ENCODE peak calls at places on chromosomes 2 and 18, in nine cellular contexts. One of them, this sample, is unnamed. For H3K4me1, the result is how much of the 10 kb centered on the place peaks cover.

GRCh38 chr2:206858972-206859739 is 80.2 kb upstream of the CPO start:
- DNase-seq in CD4-positive, CD25-positive, alpha-beta regulatory T cell: no peak
- DNase-seq in endodermal cell: no peak
- DNase-seq in small intestine: no peak
- DNase-seq in thyroid gland: no peak
- DNase-seq in breast epithelium: no peak
- DNase-seq in psoas muscle: no peak
- DNase-seq in gastrocnemius medialis: no peak
- DNase-seq in lower lobe of right lung: no peak
- DNase-seq in this sample: no peak

GRCh38 chr18:63126134-63127067 is 193.2 kb downstream of the BCL2 start:
- DNase-seq in small intestine: no peak
- DNase-seq in gastrocnemius medialis: no peak
- DNase-seq in breast epithelium: no peak
- DNase-seq in lower lobe of right lung: no peak
- DNase-seq in endodermal cell: no peak
- DNase-seq in CD4-positive, CD25-positive, alpha-beta regulatory T cell: no peak
- DNase-seq in psoas muscle: no peak
- DNase-seq in thyroid gland: no peak
- DNase-seq in this sample: no peak

GRCh38 chr2:65055427-65056214 is 595 bp upstream of the CEP68 start:
- DNase-seq in gastrocnemius medialis: peak
- DNase-seq in lower lobe of right lung: peak
- DNase-seq in thyroid gland: no peak
- DNase-seq in CD4-positive, CD25-positive, alpha-beta regulatory T cell: no peak
- DNase-seq in breast epithelium: no peak
- DNase-seq in small intestine: no peak
- DNase-seq in psoas muscle: no peak
- DNase-seq in endodermal cell: no peak
- DNase-seq in this sample: no peak

GRCh38 chr2:173226899-173227692 is 127.6 kb upstream of the CDCA7 start:
- DNase-seq in gastrocnemius medialis: no peak
- DNase-seq in lower lobe of right lung: no peak
- DNase-seq in breast epithelium: no peak
- DNase-seq in CD4-positive, CD25-positive, alpha-beta regulatory T cell: no peak
- DNase-seq in endodermal cell: no peak
- DNase-seq in small intestine: peak
- DNase-seq in psoas muscle: no peak
- DNase-seq in thyroid gland: no peak
- DNase-seq in this sample: no peak

GRCh38 chr2:212646698-212647097 is 108.1 kb upstream of the ERBB4 start:
- DNase-seq in breast epithelium: no peak
- DNase-seq in endodermal cell: no peak
- DNase-seq in lower lobe of right lung: no peak
- DNase-seq in gastrocnemius medialis: no peak
- DNase-seq in CD4-positive, CD25-positive, alpha-beta regulatory T cell: no peak
- DNase-seq in small intestine: no peak
- DNase-seq in thyroid gland: peak
- DNase-seq in psoas muscle: no peak
- DNase-seq in this sample: no peak

GRCh38 chr2:70767094-70767698 is 804 bp downstream of the ADD2 start:
- DNase-seq in thyroid gland: peak
- DNase-seq in small intestine: no peak
- DNase-seq in psoas muscle: no peak
- DNase-seq in breast epithelium: no peak
- DNase-seq in endodermal cell: peak
- DNase-seq in lower lobe of right lung: peak
- DNase-seq in gastrocnemius medialis: no peak
- DNase-seq in CD4-positive, CD25-positive, alpha-beta regulatory T cell: no peak
- DNase-seq in this sample: peak

GRCh38 chr2:157194097-157194688 is 63.3 kb upstream of the GALNT5 start:
- DNase-seq in thyroid gland: peak
- DNase-seq in breast epithelium: no peak
- DNase-seq in psoas muscle: no peak
- DNase-seq in endodermal cell: no peak
- DNase-seq in lower lobe of right lung: no peak
- DNase-seq in small intestine: peak
- DNase-seq in gastrocnemius medialis: no peak
- DNase-seq in CD4-positive, CD25-positive, alpha-beta regulatory T cell: no peak
- DNase-seq in this sample: peak

GRCh38 chr18:59005266-59005665 is 134.4 kb upstream of the SEC11C start:
- DNase-seq in small intestine: no peak
- DNase-seq in endodermal cell: peak
- DNase-seq in psoas muscle: no peak
- DNase-seq in lower lobe of right lung: no peak
- DNase-seq in CD4-positive, CD25-positive, alpha-beta regulatory T cell: no peak
- DNase-seq in gastrocnemius medialis: peak
- DNase-seq in thyroid gland: peak
- DNase-seq in breast epithelium: peak
- DNase-seq in this sample: no peak

GRCh38 chr2:159090514-159091201 is 122.2 kb downstream of the TANC1 start:
- DNase-seq in gastrocnemius medialis: no peak
- DNase-seq in CD4-positive, CD25-positive, alpha-beta regulatory T cell: no peak
- DNase-seq in thyroid gland: peak
- DNase-seq in psoas muscle: no peak
- DNase-seq in endodermal cell: no peak
- DNase-seq in breast epithelium: peak
- DNase-seq in small intestine: no peak
- DNase-seq in lower lobe of right lung: no peak
- DNase-seq in this sample: no peak

GRCh38 chr2:96872591-96873349 is 2.9 kb upstream of the SEMA4C start:
- DNase-seq in endodermal cell: peak
- DNase-seq in thyroid gland: no peak
- DNase-seq in breast epithelium: no peak
- DNase-seq in lower lobe of right lung: no peak
- DNase-seq in psoas muscle: no peak
- DNase-seq in small intestine: no peak
- DNase-seq in gastrocnemius medialis: no peak
- DNase-seq in CD4-positive, CD25-positive, alpha-beta regulatory T cell: no peak
- DNase-seq in this sample: no peak

GRCh38 chr2:43127208-43127940 is 99.0 kb downstream of the ZFP36L2 start:
- DNase-seq in lower lobe of right lung: peak
- DNase-seq in breast epithelium: no peak
- DNase-seq in endodermal cell: peak
- DNase-seq in CD4-positive, CD25-positive, alpha-beta regulatory T cell: peak
- DNase-seq in psoas muscle: peak
- DNase-seq in thyroid gland: peak
- DNase-seq in small intestine: peak
- DNase-seq in gastrocnemius medialis: peak
- DNase-seq in this sample: peak

DNA sequence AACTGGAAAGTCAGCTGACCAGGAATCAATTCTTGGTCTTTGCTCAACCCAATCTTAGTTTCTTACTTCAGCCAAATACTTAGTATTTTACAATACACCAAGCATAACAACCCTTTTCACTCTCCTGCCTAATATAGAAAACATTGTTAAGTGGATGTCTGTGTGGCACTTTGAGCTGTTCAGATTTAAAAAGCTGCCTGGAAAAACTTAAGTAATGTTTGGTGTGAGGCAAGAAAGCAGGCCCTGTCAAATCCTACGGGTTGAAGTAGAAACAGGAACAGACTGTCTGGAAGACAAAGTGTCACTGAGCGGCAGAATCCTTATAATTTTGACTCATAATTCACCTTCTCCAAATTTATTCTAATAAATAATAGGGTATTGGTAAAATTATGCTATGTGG is 37.1 kb upstream of the FRZB start:
- DNase-seq in CD4-positive, CD25-positive, alpha-beta regulatory T cell: no peak
- DNase-seq in breast epithelium: no peak
- DNase-seq in endodermal cell: no peak
- DNase-seq in psoas muscle: no peak
- DNase-seq in lower lobe of right lung: no peak
- DNase-seq in thyroid gland: no peak
- DNase-seq in small intestine: no peak
- DNase-seq in gastrocnemius medialis: no peak
- DNase-seq in this sample: no peak
- H3K27ac ChIP-seq in CD4-positive, CD25-positive, alpha-beta regulatory T cell: no peak
- H3K27ac ChIP-seq in breast epithelium: no peak
- H3K27ac ChIP-seq in endodermal cell: no peak
- H3K27ac ChIP-seq in psoas muscle: no peak
- H3K27ac ChIP-seq in lower lobe of right lung: no peak
- H3K27ac ChIP-seq in thyroid gland: no peak
- H3K27ac ChIP-seq in small intestine: no peak
- H3K27ac ChIP-seq in gastrocnemius medialis: no peak
- H3K27ac ChIP-seq in this sample: no peak

GRCh38 chr2:230695551-230695950 is 17.1 kb upstream of the CAB39 start:
- DNase-seq in CD4-positive, CD25-positive, alpha-beta regulatory T cell: no peak
- DNase-seq in gastrocnemius medialis: no peak
- DNase-seq in breast epithelium: no peak
- DNase-seq in thyroid gland: peak
- DNase-seq in small intestine: no peak
- DNase-seq in psoas muscle: no peak
- DNase-seq in endodermal cell: no peak
- DNase-seq in lower lobe of right lung: no peak
- DNase-seq in this sample: no peak
- H3K4me1 ChIP-seq in CD4-positive, CD25-positive, alpha-beta regulatory T cell: under half
- H3K4me1 ChIP-seq in gastrocnemius medialis: under half
- H3K4me1 ChIP-seq in breast epithelium: under half
- H3K4me1 ChIP-seq in thyroid gland: under half
- H3K4me1 ChIP-seq in small intestine: under half
- H3K4me1 ChIP-seq in psoas muscle: under half
- H3K4me1 ChIP-seq in endodermal cell: under half
- H3K4me1 ChIP-seq in lower lobe of right lung: under half
- H3K4me1 ChIP-seq in this sample: under half

DNA sequence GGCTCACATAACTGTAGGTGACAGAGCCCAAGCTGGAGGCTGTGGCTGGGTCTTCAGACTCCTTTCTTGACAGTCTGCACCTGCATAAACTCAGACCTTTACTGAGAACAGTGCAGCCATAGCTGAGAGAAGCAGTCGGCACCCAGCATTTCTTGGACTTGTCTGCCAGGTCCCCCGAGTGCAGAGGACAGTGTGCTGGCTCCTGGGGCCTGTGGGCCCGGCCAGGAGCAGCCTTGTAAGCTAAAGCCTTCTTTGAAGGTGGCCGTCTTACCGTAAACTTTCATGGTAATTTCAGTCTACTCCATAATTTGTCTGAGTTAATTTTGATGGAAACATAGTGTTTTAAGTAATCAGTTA is 70.9 kb downstream of the LRRFIP1 start:
- DNase-seq in thyroid gland: no peak
- DNase-seq in CD4-positive, CD25-positive, alpha-beta regulatory T cell: no peak
- DNase-seq in gastrocnemius medialis: no peak
- DNase-seq in lower lobe of right lung: no peak
- DNase-seq in small intestine: no peak
- DNase-seq in psoas muscle: no peak
- DNase-seq in endodermal cell: no peak
- DNase-seq in breast epithelium: no peak
- DNase-seq in this sample: no peak
- H3K4me3 ChIP-seq in thyroid gland: no peak
- H3K4me3 ChIP-seq in CD4-positive, CD25-positive, alpha-beta regulatory T cell: peak
- H3K4me3 ChIP-seq in gastrocnemius medialis: no peak
- H3K4me3 ChIP-seq in lower lobe of right lung: peak
- H3K4me3 ChIP-seq in small intestine: no peak
- H3K4me3 ChIP-seq in psoas muscle: no peak
- H3K4me3 ChIP-seq in endodermal cell: no peak
- H3K4me3 ChIP-seq in breast epithelium: no peak
- H3K4me3 ChIP-seq in this sample: peak

GRCh38 chr18:35071819-35072247 is 30.6 kb downstream of the MAPRE2 start:
- DNase-seq in psoas muscle: no peak
- DNase-seq in lower lobe of right lung: no peak
- DNase-seq in breast epithelium: no peak
- DNase-seq in CD4-positive, CD25-positive, alpha-beta regulatory T cell: no peak
- DNase-seq in gastrocnemius medialis: peak
- DNase-seq in endodermal cell: no peak
- DNase-seq in thyroid gland: no peak
- DNase-seq in small intestine: no peak
- DNase-seq in this sample: no peak
- H3K27ac ChIP-seq in psoas muscle: peak
- H3K27ac ChIP-seq in lower lobe of right lung: peak
- H3K27ac ChIP-seq in breast epithelium: peak
- H3K27ac ChIP-seq in CD4-positive, CD25-positive, alpha-beta regulatory T cell: no peak
- H3K27ac ChIP-seq in gastrocnemius medialis: peak
- H3K27ac ChIP-seq in endodermal cell: no peak
- H3K27ac ChIP-seq in thyroid gland: no peak
- H3K27ac ChIP-seq in small intestine: no peak
- H3K27ac ChIP-seq in this sample: no peak

DNA sequence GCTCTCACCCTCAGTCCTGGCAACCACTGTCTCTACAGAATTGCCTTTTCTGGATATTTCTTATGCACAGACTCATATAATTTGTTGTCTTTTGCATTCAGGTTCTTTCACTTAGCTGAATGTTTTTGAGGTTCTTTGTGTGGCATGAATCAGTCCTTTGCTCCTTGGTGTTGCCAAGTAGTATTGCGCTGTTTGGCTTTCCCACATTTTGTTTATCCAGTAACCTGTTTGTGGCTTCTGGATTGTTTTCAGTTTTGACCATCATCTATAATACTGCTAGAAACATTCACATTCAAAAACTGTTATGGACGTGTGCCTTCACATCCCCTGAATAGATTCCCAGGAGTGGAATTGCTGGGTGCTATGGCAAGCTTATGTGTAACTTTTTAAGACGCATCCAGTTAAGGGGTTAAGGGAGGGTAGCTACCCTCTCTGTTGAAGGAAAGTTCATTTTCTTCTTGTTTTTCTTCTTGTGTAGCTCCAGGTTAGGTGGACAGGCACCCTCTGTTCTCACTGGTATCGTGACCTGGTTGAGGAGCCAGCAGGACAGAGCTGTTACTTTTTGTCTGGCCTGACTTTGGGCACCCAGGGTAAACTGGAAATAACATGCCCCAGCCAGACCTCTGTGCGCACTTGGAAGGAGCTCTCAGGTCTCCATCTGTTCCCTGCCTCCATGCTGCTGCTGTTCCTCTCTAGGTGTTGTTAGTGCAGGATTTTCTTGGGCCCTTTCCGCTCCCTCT is 29.6 kb downstream of the ARHGAP25 start:
- DNase-seq in CD4-positive, CD25-positive, alpha-beta regulatory T cell: no peak
- DNase-seq in small intestine: no peak
- DNase-seq in lower lobe of right lung: no peak
- DNase-seq in psoas muscle: no peak
- DNase-seq in endodermal cell: no peak
- DNase-seq in breast epithelium: no peak
- DNase-seq in thyroid gland: no peak
- DNase-seq in gastrocnemius medialis: no peak
- DNase-seq in this sample: no peak
- H3K4me1 ChIP-seq in CD4-positive, CD25-positive, alpha-beta regulatory T cell: half or more
- H3K4me1 ChIP-seq in small intestine: under half
- H3K4me1 ChIP-seq in lower lobe of right lung: half or more
- H3K4me1 ChIP-seq in psoas muscle: under half
- H3K4me1 ChIP-seq in endodermal cell: under half
- H3K4me1 ChIP-seq in breast epithelium: under half
- H3K4me1 ChIP-seq in thyroid gland: under half
- H3K4me1 ChIP-seq in gastrocnemius medialis: under half
- H3K4me1 ChIP-seq in this sample: half or more

GRCh38 chr2:118090387-118091139 is 2.3 kb downstream of the INSIG2 start:
- DNase-seq in gastrocnemius medialis: no peak
- DNase-seq in CD4-positive, CD25-positive, alpha-beta regulatory T cell: no peak
- DNase-seq in small intestine: peak
- DNase-seq in psoas muscle: no peak
- DNase-seq in thyroid gland: no peak
- DNase-seq in breast epithelium: no peak
- DNase-seq in endodermal cell: no peak
- DNase-seq in lower lobe of right lung: no peak
- DNase-seq in this sample: no peak
- H3K4me3 ChIP-seq in gastrocnemius medialis: no peak
- H3K4me3 ChIP-seq in CD4-positive, CD25-positive, alpha-beta regulatory T cell: peak
- H3K4me3 ChIP-seq in small intestine: no peak
- H3K4me3 ChIP-seq in psoas muscle: no peak
- H3K4me3 ChIP-seq in thyroid gland: no peak
- H3K4me3 ChIP-seq in breast epithelium: no peak
- H3K4me3 ChIP-seq in endodermal cell: peak
- H3K4me3 ChIP-seq in lower lobe of right lung: no peak
- H3K4me3 ChIP-seq in this sample: no peak

This sample was measured in naive thymus-derived CD4-positive, alpha-beta T cell.